ENCODE peak calls at places on chromosome 7, in five cellular contexts. R is progenitor cell of endocrine pancreas, H is fibroblast of mammary gland, O is heart left ventricle, W is HFFc6. J is an unnamed sample.

GRCh38 chr7:42315631-42316030 is 78.6 kb upstream of the GLI3 start:
- DNase-seq in O (no peak), R (no peak), H (peak), W (peak), J (no peak)

GRCh38 chr7:82697897-82698296 is 254.3 kb upstream of the CACNA2D1 start:
- DNase-seq in O (no peak), R (no peak), H (no peak), W (peak), J (no peak)

GRCh38 chr7:3156508-3156907 is 112.8 kb upstream of the CARD11 start:
- DNase-seq in W (no peak), R (no peak), O (no peak), H (no peak), J (no peak)

GRCh38 chr7:144738708-144739314 is 97.0 kb downstream of the TPK1 start:
- DNase-seq in H (peak), R (no peak), W (no peak), O (no peak), J (peak)

GRCh38 chr7:73596191-73597065 is 18.0 kb upstream of the TBL2 start:
- DNase-seq in R (no peak), W (no peak), H (no peak), O (no peak), J (no peak)

GRCh38 chr7:43779032-43779812 is 20.7 kb downstream of the BLVRA start:
- DNase-seq in W (no peak), O (no peak), H (no peak), R (no peak), J (no peak)

GRCh38 chr7:95772298-95772770 is at the start of gene DYNC1I1:
- DNase-seq in W (no peak), R (peak), O (peak), H (peak), J (peak)

GRCh38 chr7:137074386-137075030 is 206.1 kb downstream of the CHRM2 start:
- DNase-seq in W (peak), R (no peak), H (peak), O (no peak), J (no peak)

GRCh38 chr7:71255537-71256178 is 123.7 kb downstream of the GALNT17 start:
- DNase-seq in R (no peak), H (no peak), W (no peak), O (no peak), J (no peak)

GRCh38 chr7:43585521-43585920 is 2.6 kb downstream of the STK17A start:
- DNase-seq in W (peak), H (peak), O (no peak), R (no peak), J (no peak)

GRCh38 chr7:54161621-54162020 is 380.6 kb upstream of the VSTM2A start:
- DNase-seq in H (no peak), O (no peak), R (no peak), W (no peak), J (no peak)

GRCh38 chr7:55087521-55087961 is 68.7 kb downstream of the EGFR start:
- DNase-seq in H (no peak), O (no peak), W (no peak), R (no peak), J (no peak)

GRCh38 chr7:66119502-66119901 is 4.9 kb downstream of the CRCP start:
- DNase-seq in O (no peak), H (no peak), W (no peak), R (no peak), J (no peak)

GRCh38 chr7:106521541-106521940 is 139.4 kb downstream of the CCDC71L start:
- DNase-seq in H (no peak), R (no peak), W (no peak), O (no peak), J (no peak)

GRCh38 chr7:16652888-16653287 is 6.9 kb downstream of the BZW2 start:
- DNase-seq in R (no peak), H (no peak), W (no peak), O (no peak), J (peak)

GRCh38 chr7:129569811-129570215 is 41.7 kb upstream of the NRF1 start:
- DNase-seq in H (peak), O (peak), R (no peak), W (peak), J (no peak)

GRCh38 chr7:91880016-91880412 is 488 bp downstream of the MTERF1 start:
- DNase-seq in O (no peak), W (no peak), H (peak), R (no peak), J (no peak)

GRCh38 chr7:91880413-91881241 is at the start of gene MTERF1:
- DNase-seq in R (peak), H (peak), O (peak), W (peak), J (peak)

GRCh38 chr7:91875851-91876250 is 4.7 kb downstream of the MTERF1 start:
- DNase-seq in W (no peak), O (no peak), R (no peak), H (peak), J (no peak)

GRCh38 chr7:91872928-91873327 is 7.6 kb downstream of the MTERF1 start:
- DNase-seq in O (no peak), H (no peak), R (no peak), W (no peak), J (no peak)

DNA sequence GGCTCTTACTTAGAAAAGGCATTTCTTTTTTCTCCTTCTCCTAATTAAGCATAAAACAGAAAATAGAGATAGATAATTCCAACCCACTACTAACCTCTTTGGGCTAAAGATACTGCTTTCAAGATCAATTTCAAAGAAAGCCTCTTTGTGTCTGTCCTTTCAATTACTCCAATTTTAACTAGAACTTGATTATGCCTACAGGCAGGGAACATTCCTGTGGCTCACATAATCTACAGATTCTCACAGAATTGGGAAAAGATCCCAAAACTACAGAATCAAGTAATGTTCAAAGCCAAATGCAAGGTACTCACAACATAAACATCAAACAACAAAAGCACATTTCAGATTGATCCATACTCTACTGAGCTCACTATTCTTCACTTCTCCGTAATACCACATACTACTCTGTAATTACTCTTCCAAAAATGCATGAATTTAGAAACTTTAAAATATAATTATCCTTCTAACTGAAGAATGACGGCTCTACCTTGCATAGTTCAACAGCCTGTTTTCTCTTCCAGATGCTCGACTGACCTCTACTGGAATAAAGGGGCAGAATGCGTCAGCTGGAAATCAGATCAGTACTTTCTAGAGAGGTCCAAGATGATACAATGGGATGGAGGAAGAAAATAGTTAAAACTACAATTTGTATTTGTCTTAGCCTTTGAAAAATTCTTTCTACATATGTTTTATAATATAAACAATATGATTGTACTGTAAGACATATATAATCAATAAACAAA is 3.9 kb downstream of the MTERF1 start:
- DNase-seq in H (peak), O (no peak), R (no peak), W (peak), J (no peak)
- TF ChIP-seq CTCF in H (peak), O (peak), R (peak), W (peak), J (peak)

DNA sequence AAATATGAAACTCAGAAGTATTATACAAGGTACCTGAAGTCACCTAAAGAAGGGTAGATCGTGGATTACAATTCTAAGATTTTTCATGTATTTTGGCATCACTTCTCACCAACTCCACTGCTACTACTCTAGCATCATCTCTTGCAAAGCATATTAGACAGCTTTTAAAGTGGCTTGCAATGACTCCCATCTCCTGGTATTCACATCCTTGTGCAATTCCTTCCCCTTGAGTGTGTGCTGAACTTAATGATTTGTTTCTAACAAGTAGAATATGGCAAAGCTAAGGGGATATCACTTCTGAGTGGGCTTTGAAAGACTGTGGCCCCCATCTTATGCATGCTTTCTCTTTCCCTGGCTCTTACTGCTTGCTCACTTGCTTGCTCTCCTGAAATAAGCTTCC is 280.2 kb downstream of the SNX13 start:
- DNase-seq in W (peak), O (no peak), H (peak), R (no peak), J (no peak)
- TF ChIP-seq CTCF in W (no peak), O (no peak), H (no peak), R (no peak), J (no peak)

GRCh38 chr7:141748401-141748800 is 10.2 kb downstream of the SSBP1 start:
- DNase-seq in R (no peak), W (no peak), O (no peak), H (no peak), J (no peak)

GRCh38 chr7:141754939-141755338 is 9.0 kb upstream of the TAS2R3 start:
- DNase-seq in O (no peak), W (peak), R (no peak), H (peak), J (no peak)

DNA sequence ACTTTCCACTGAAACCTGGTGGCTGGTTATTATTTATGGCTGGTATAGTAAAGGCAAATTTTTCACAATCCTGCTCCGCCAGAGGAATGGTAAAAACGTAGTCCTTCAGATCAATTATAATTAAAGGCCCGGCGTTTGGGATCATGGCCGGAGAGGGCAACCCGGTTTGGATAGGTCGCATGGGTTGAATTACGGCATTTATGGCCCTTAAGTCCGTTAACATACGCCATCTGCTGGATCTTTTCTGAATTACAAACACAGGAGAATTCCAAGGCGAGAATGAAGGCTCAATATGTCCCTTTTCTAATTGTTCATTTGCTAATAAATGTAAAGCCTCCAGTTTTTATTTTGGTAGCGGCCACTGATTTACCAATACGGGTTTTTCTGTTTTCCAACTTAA is 11.3 kb upstream of the TAS2R3 start:
- DNase-seq in O (no peak), R (no peak), H (peak), W (no peak), J (no peak)
- TF ChIP-seq CTCF in O (peak), R (peak), H (peak), W (peak), J (no peak)

DNA sequence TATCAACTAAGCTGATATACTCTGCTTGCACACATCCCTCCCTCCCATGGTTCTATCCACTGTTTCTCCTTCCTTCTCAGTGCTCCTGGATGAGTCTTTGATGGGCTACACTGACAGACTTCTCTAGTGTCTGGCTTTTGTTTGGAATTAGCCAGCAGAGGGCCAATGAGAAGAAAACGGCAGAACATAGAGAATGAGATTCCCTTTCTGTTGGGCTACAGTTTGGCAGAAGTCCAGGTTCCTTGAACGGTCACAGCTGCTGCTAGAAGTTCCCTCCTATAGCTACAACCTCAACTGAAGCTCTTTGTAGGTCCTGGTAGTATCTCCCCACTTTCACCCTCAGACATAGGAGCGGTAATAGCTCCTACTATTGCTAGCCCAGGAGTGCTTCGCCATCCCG is 251.1 kb upstream of the LRRN3 start:
- DNase-seq in W (no peak), O (peak), H (peak), R (no peak), J (no peak)
- TF ChIP-seq CTCF in W (peak), O (no peak), H (no peak), R (no peak), J (no peak)

DNA sequence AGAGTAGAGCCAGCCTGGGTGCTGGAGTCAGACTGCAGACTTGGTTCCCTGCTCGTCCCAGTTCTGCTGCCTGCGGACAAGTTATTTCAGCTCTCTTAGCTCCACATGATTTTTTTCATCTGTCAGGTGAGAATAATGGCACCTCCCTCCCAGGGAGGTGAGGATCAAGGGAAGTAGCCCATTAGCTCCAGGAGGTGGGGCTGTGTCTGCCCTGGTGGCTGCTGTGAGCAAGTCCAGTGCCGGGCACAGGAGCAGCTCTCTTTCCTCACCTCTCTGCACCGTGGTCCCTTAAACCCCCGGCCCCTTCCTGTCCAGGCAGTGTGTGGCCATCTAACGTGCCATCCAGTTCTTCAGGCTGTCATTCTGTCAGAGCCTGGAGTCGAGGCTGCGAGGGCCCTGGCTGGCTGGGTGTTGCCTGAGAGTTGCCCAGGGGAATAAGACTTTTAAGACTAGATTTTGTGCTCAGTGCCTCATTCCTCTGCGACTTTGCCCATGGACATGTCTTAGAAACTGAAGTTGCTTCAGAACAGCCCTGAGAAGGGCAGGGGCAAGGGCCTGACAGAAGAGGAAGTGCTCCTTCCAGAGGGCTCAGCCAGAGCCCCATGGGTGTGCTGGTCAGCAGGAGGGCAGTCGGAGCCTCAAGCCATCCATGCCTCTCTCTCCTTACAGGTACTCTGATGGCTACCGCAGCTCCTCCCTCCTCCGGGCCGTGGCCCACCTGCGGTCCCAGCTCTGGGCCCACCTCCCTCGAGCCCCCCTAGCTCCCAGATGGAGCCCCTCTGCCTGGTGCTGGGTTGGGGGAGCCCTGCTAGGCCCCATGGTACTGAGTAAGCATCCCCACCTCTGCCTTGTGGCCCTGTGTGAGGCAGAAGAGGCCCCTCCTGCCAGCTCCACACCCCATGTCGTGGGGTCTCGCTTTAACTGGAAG is 5.0 kb downstream of the ABCB8 start:
- DNase-seq in R (no peak), W (no peak), H (no peak), O (no peak), J (no peak)
- TF ChIP-seq CTCF in R (no peak), W (peak), H (no peak), O (no peak), J (no peak)

GRCh38 chr7:28142650-28143049 is 37.9 kb downstream of the JAZF1 start:
- DNase-seq in W (no peak), H (no peak), R (no peak), O (no peak), J (no peak)
- TF ChIP-seq CTCF in W (no peak), H (no peak), R (no peak), O (no peak), J (no peak)

DNA sequence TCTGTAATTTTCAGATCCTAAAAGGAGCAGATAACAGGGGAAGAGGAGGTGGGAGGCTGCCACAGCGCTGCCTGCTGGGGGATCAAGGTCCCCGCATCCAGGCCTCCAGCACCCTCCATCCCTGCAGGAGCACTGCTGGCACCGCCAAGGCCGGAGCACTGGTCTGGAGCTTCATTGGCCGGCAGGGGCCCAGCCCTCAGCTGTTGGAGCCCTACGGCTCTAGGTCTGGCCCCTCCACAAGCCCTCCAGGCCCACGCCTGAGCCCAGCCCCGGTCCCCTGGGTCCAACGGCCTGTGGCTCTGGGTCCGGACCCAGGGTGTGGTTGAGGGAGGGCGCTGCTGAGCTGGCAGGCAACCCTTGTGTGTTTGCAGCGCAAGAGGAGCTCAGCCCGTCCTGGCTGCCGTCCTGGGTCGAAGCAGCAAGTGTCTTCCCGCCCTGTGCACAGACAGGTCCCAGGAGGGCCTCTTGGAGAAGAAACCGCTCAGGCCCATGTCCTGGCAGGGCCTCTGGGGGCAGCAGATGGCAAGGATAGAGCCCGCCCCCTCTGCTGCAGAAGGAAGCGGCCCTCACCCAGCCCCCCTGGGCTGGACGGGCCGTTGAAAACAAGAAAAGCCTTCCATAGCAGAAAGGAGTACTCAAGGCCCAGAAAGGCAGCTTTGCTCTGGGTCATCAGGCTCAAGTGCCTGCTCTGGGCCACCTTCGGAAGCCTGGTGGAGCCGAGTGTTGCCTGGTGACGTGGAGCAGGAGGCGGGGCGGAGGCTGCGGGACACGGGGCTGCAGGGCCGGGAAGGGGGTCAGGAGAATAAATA is 54.3 kb upstream of the TNRC18 start:
- DNase-seq in R (no peak), H (no peak), O (peak), W (no peak), J (no peak)
- TF ChIP-seq CTCF in R (peak), H (peak), O (peak), W (peak), J (no peak)

J was measured in prostate gland.